ENCODE peak calls at places on chromosomes 16 and 17, in four cellular contexts. B, S, A and L are unnamed samples.

GRCh38 chr16:57318240-57318970 is 33.9 kb upstream of the PLLP start:
- DNase-seq in B (no peak), S (peak; percentile 40), A (no peak), L (no peak)

GRCh38 chr16:72256398-72257048 is 84.6 kb upstream of the PMFBP1 start:
- DNase-seq in B (no peak), S (no peak), A (no peak), L (no peak)

GRCh38 chr17:12627776-12628491 is 37.8 kb upstream of the MYOCD start:
- DNase-seq in B (no peak), S (no peak), A (no peak), L (no peak)

GRCh38 chr17:603405-604193 is 111.0 kb downstream of the VPS53 start:
- DNase-seq in B (no peak), S (no peak), A (no peak), L (no peak)

GRCh38 chr17:41404024-41404651 is 6.7 kb upstream of the KRT31 start:
- DNase-seq in B (no peak), S (no peak), A (no peak), L (no peak)

GRCh38 chr16:89374393-89374948 is 115.9 kb downstream of the ANKRD11 start:
- DNase-seq in B (no peak), S (peak; percentile 52), A (no peak), L (peak; percentile 79)

GRCh38 chr17:48944519-48945260 is at the start of gene SNF8:
- DNase-seq in B (peak; percentile 94), S (peak; percentile 97), A (peak; percentile 75), L (peak; percentile 99)

GRCh38 chr17:61490540-61490975 is 38.3 kb downstream of the TBX4 start:
- DNase-seq in B (no peak), S (no peak), A (no peak), L (no peak)

GRCh38 chr17:72631568-72631967 is 460.9 kb downstream of the SLC39A11 start:
- DNase-seq in B (no peak), S (no peak), A (no peak), L (no peak)

GRCh38 chr17:15261063-15261817 is 3.9 kb downstream of the PMP22 start:
- DNase-seq in B (peak; percentile 18), S (peak; percentile 64), A (no peak), L (peak; percentile 81)

GRCh38 chr17:8997994-8998628 is 23.2 kb upstream of the NTN1 start:
- DNase-seq in B (peak; percentile 69), S (peak; percentile 79), A (no peak), L (peak; percentile 62)

GRCh38 chr17:79391808-79392233 is 219.0 kb downstream of the RBFOX3 start:
- DNase-seq in B (peak; percentile 84), S (peak; percentile 90), A (peak; percentile 60), L (peak; percentile 94)

GRCh38 chr17:37358098-37358829 is 17.5 kb upstream of the C17orf78 start:
- DNase-seq in B (peak; percentile 76), S (peak; percentile 85), A (peak; percentile 66), L (peak; percentile 84)

GRCh38 chr16:23282508-23282907 is 19.6 kb upstream of the SCNN1B start:
- DNase-seq in B (no peak), S (peak; percentile 22), A (no peak), L (no peak)
- TF ChIP-seq TEAD4 in B (no peak), S (no peak), A (no peak), L (no peak)

DNA sequence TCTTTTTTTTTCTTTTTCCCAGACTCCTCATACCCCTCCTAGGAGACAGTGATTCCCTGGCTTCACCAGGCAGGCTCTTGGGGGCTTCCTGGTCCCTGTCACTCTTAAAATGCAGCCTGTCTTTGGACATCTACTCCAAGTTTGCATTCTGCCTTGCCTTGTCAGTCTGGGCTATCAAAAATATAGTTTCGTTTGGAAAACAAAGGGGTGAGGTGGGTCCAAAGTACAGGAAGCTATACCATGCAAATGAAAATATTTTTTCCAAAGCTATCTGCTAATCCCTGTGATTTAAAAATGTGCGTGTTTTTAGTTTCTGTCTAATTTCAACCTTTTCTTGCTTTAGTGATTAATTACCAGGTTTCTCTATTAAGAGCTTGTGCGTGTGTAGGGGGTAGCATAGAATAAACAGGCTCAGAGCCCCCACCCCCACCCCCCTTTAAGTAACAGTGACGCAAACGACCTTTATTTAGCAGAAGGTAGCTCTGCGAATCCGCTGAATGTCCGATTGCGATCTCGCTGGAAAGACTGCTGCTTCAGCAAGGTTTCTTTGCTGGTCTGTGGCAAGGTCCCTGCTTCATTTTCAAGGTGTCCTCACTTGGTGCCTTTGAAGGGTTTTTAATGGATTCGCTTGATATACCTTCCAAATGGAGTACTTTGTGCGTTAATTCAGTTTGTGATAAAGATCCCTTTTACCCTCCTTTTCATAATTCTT is 510.2 kb downstream of the WWOX start:
- DNase-seq in B (no peak), S (no peak), A (no peak), L (peak; percentile 18)
- TF ChIP-seq TEAD4 in B (no peak), S (no peak), A (no peak), L (no peak)

DNA sequence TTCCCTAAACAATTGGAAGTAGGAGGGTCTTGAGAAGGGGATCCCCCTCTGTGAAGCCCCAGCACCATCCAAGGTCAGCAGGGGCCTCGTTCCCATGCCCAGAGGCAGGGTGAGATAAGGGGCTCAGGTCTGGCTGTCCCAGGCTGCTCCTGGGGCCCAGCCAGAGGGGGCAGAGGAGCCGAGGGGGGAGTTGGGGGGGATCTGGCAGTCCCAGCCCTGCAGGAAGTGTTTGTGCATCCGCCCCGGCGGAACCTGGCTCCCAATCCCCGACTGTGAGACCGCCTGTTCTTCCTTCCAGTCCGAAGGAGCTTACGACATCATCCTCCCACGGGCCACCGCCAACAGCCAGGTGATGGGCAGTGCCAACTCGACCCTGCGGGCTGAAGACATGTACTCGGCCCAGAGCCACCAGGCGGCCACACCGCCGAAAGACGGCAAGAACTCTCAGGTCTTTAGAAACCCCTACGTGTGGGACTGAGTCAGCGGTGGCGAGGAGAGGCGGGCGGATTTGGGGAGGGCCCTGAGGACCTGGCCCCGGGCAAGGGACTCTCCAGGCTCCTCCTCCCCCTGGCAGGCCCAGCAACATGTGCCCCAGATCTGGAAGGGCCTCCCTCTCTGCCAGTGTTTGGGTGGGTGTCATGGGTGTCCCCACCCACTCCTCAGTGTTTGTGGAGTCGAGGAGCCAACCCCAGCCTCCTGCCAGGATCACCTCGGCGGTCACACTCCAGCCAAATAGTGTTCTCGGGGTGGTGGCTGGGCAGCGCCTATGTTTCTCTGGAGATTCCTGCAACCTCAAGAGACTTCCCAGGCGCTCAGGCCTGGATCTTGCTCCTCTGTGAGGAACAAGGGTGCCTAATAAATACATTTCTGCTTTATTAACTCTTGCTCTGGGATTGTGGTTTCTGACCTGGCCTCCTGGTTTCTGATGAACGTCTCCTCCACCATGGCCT is 14.9 kb downstream of the GPRC5C start:
- DNase-seq in B (no peak), S (no peak), A (no peak), L (peak; percentile 54)
- TF ChIP-seq TEAD4 in B (no peak), S (no peak), A (no peak), L (no peak)

GRCh38 chr16:12313902-12314621 is 337.5 kb downstream of the SNX29 start:
- DNase-seq in B (no peak), S (no peak), A (no peak), L (no peak)

GRCh38 chr16:12317856-12318591 is 341.5 kb downstream of the SNX29 start:
- DNase-seq in B (no peak), S (no peak), A (no peak), L (no peak)

GRCh38 chr16:12314786-12315185 is 338.3 kb downstream of the SNX29 start:
- DNase-seq in B (no peak), S (no peak), A (no peak), L (no peak)

GRCh38 chr16:12317121-12317810 is 340.7 kb downstream of the SNX29 start:
- DNase-seq in B (no peak), S (no peak), A (no peak), L (no peak)

DNA sequence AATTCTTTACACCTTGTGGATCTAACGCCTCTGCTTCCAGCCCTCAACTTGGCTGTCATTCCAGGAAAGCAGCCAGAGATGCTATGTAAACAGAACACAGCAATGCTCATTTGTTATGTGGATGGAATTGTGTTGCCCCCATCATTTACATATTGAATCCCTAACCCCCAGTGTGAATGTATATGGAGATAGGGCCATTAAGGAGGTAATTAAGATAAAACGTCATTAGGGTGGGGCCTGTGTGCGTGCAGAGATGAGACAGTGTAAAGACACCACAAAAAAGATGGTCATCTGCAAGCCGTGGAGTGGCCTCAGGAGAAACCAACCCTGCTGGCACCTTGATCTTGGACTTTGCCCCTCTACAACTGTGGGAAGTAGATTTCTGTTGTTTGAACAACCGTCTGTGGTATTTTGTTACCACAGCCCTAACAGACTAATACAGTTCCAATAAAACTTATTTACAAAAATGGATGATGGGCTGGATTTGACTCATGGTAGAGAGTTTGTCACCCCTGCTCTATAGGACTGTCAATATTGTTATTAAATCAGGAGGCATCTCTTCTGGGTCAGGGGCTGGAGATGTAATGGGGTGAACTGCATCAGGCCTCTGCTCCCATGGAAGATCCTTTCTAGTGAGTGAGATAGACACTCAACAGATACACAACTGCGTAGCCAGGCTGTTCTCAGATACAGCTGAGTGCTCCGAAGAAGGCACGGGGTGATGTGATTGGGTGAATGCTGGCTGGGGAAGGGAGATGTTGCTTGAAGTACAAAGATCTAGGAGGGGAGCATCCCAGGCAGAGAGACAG is 339.0 kb downstream of the SNX29 start:
- DNase-seq in B (no peak), S (no peak), A (no peak), L (no peak)
- TF ChIP-seq TEAD4 in B (no peak), S (no peak), A (no peak), L (no peak)